ENCODE peak calls at places on chromosomes 16 and 17, in five cellular contexts. R is AG04449, P is HFFc6, L is GM23338, N is A549. I is an unnamed sample.

GRCh38 chr17:55458977-55459376 is 37.3 kb upstream of the MMD start:
- DNase-seq in P (peak; percentile 70), R (no peak), L (no peak), N (peak; percentile 61), I (no peak)

GRCh38 chr17:30352247-30352814 is 18.5 kb upstream of the TMIGD1 start:
- DNase-seq in R (no peak), P (no peak), L (no peak), N (no peak), I (no peak)

GRCh38 chr17:33523577-33523981 is 230.5 kb upstream of the ASIC2 start:
- DNase-seq in P (no peak), L (no peak), N (no peak), R (no peak), I (no peak)

GRCh38 chr17:76076100-76076764 is 1.7 kb downstream of the GALR2 start:
- DNase-seq in P (no peak), L (peak; percentile 71), N (no peak), R (no peak), I (no peak)

GRCh38 chr17:16887523-16888095 is 84.3 kb downstream of the TNFRSF13B start:
- DNase-seq in P (no peak), R (no peak), N (no peak), L (no peak), I (no peak)

GRCh38 chr17:70677783-70678647 is 508.7 kb downstream of the KCNJ2 start:
- DNase-seq in P (no peak), R (no peak), N (no peak), L (peak; percentile 42), I (no peak)

GRCh38 chr17:63476857-63477470 is at the start of gene ACE:
- DNase-seq in R (no peak), N (peak; percentile 62), P (no peak), L (peak; percentile 85), I (no peak)

GRCh38 chr16:51164167-51164566 is 13.1 kb upstream of the SALL1 start:
- DNase-seq in N (no peak), P (peak; percentile 79), R (peak; percentile 37), L (no peak), I (no peak)

GRCh38 chr17:64425191-64425590 is 23.7 kb upstream of the MILR1 start:
- DNase-seq in P (no peak), R (no peak), L (no peak), N (no peak), I (no peak)

GRCh38 chr16:49369638-49370219 is 3.9 kb upstream of the C16orf78 start:
- DNase-seq in N (no peak), R (no peak), L (peak; percentile 71), P (no peak), I (no peak)

GRCh38 chr17:28112199-28112995 is 69.9 kb downstream of the NLK start:
- DNase-seq in P (peak; percentile 49), R (no peak), N (no peak), L (no peak), I (no peak)

GRCh38 chr17:73423806-73424205 is 112.0 kb upstream of the CDC42EP4 start:
- DNase-seq in R (no peak), L (no peak), N (no peak), P (no peak), I (no peak)

GRCh38 chr17:62704381-62704971 is 77.0 kb downstream of the MRC2 start:
- DNase-seq in N (peak; percentile 57), L (peak; percentile 74), R (no peak), P (peak; percentile 22), I (no peak)

GRCh38 chr17:17382060-17382449 is 78.9 kb downstream of the NT5M start:
- DNase-seq in N (no peak), L (no peak), P (no peak), R (no peak), I (no peak)

GRCh38 chr17:81552244-81553017 is at the start of gene FAAP100:
- DNase-seq in R (no peak), N (peak; percentile 89), L (peak; percentile 90), P (peak; percentile 61), I (no peak)

GRCh38 chr17:65163990-65164495 is 26.9 kb downstream of the RGS9 start:
- DNase-seq in L (no peak), P (peak; percentile 70), R (no peak), N (peak; percentile 70), I (no peak)

GRCh38 chr17:65573283-65573603 is 11.8 kb upstream of the AXIN2 start:
- DNase-seq in P (no peak), N (no peak), R (no peak), L (peak; percentile 55), I (no peak)

GRCh38 chr16:80994451-80994850 is 12.2 kb downstream of the CMC2 start:
- DNase-seq in P (no peak), R (no peak), L (no peak), N (peak; percentile 25), I (no peak)

GRCh38 chr17:39224778-39225307 is 902 bp downstream of the STAC2 start:
- DNase-seq in P (no peak), N (no peak), L (no peak), R (no peak), I (no peak)

GRCh38 chr17:1177099-1177996 is 2.4 kb downstream of the ABR start:
- DNase-seq in N (no peak), R (no peak), P (no peak), L (no peak), I (no peak)

GRCh38 chr17:49646391-49647255 is 31.3 kb downstream of the SPOP start:
- DNase-seq in N (peak; percentile 27), R (peak; percentile 26), P (peak; percentile 85), L (no peak), I (no peak)

GRCh38 chr17:64599187-64599676 is 62.9 kb downstream of the SMURF2 start:
- DNase-seq in R (no peak), L (peak; percentile 28), N (no peak), P (no peak), I (no peak)

GRCh38 chr16:17070882-17071592 is 399.7 kb downstream of the XYLT1 start:
- DNase-seq in R (no peak), L (peak; percentile 79), N (peak; percentile 6), P (no peak), I (no peak)

GRCh38 chr16:30652718-30653117 is 2.0 kb downstream of the PRR14 start:
- DNase-seq in R (no peak), L (no peak), P (no peak), N (no peak), I (no peak)

GRCh38 chr16:30649725-30650368 is 913 bp upstream of the PRR14 start:
- DNase-seq in R (no peak), N (no peak), P (no peak), L (no peak), I (no peak)

GRCh38 chr16:30652005-30652296 is 1.2 kb downstream of the PRR14 start:
- DNase-seq in R (no peak), P (no peak), L (no peak), N (no peak), I (no peak)

GRCh38 chr16:30651124-30652004 is 604 bp downstream of the PRR14 start:
- DNase-seq in P (peak; percentile 54), L (peak; percentile 72), N (peak; percentile 73), R (no peak), I (peak; percentile 35)

GRCh38 chr16:30650369-30651123 is at the start of gene PRR14:
- DNase-seq in P (peak; percentile 99), R (peak; percentile 94), L (peak; percentile 100), N (peak; percentile 99), I (peak; percentile 99)
- TF ChIP-seq CTCF in P (peak; percentile 76), R (peak; percentile 8), L (no peak), N (no peak), I (no peak)

GRCh38 chr16:86104537-86105048 is 205.6 kb downstream of the IRF8 start:
- DNase-seq in P (no peak), N (no peak), L (no peak), R (no peak), I (no peak)

GRCh38 chr16:86110134-86110533 is 211.2 kb downstream of the IRF8 start:
- DNase-seq in R (no peak), L (no peak), P (no peak), N (no peak), I (no peak)

GRCh38 chr16:86110726-86111125 is 211.8 kb downstream of the IRF8 start:
- DNase-seq in R (no peak), N (no peak), P (no peak), L (no peak), I (no peak)

GRCh38 chr16:86108062-86108461 is 209.1 kb downstream of the IRF8 start:
- DNase-seq in L (no peak), P (no peak), N (no peak), R (no peak), I (no peak)

GRCh38 chr16:86107190-86107589 is 208.2 kb downstream of the IRF8 start:
- DNase-seq in P (no peak), N (no peak), R (no peak), L (no peak), I (no peak)
- TF ChIP-seq CTCF in P (no peak), N (no peak), R (no peak), L (no peak), I (no peak)

GRCh38 chr17:20010886-20011402 is 1.8 kb downstream of the SPECC1 start:
- DNase-seq in R (no peak), L (no peak), N (no peak), P (no peak), I (no peak)
- TF ChIP-seq CTCF in R (no peak), L (no peak), N (no peak), P (no peak), I (no peak)

GRCh38 chr17:32112416-32112815 is 29.9 kb upstream of the RHOT1 start:
- DNase-seq in L (no peak), N (no peak), R (no peak), P (no peak), I (no peak)
- TF ChIP-seq CTCF in L (peak; percentile 55), N (no peak), R (no peak), P (peak; percentile 7), I (no peak)

DNA sequence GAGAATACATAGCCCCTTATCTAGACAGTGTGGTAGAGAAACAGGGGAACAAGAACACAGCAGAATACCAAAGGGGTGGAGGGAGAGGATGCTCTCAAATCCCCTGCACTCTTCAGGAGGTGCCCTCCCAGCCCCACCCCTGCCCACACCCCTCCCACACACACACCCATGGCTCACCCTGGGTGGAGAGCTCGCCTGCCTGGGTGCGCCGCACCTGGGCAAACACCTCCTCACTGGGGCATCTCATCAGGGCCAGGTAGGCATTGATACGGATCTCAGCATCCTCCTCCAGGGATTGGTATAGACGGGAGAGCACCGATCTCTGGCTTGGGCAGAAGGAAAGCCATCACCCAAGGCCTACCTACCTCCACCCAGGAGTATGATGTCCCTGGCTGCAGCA is 95.2 kb downstream of the LITAF start:
- DNase-seq in P (no peak), N (no peak), R (no peak), L (no peak), I (no peak)
- TF ChIP-seq CTCF in P (no peak), N (no peak), R (no peak), L (no peak), I (no peak)

GRCh38 chr17:37191219-37191618 is 184.6 kb upstream of the C17orf78 start:
- DNase-seq in N (no peak), L (no peak), P (peak; percentile 35), R (no peak), I (no peak)

GRCh38 chr17:37188157-37188556 is 187.6 kb upstream of the C17orf78 start:
- DNase-seq in N (no peak), P (no peak), R (no peak), L (no peak), I (no peak)

GRCh38 chr17:37187262-37187661 is 188.5 kb upstream of the C17orf78 start:
- DNase-seq in L (no peak), P (peak; percentile 69), R (no peak), N (no peak), I (no peak)

GRCh38 chr17:37194208-37194607 is 181.6 kb upstream of the C17orf78 start:
- DNase-seq in L (peak; percentile 51), R (no peak), N (peak; percentile 24), P (no peak), I (no peak)

GRCh38 chr17:37190493-37190892 is 185.3 kb upstream of the C17orf78 start:
- DNase-seq in R (no peak), P (no peak), N (no peak), L (no peak), I (no peak)
- TF ChIP-seq CTCF in R (no peak), P (peak; percentile 60), N (no peak), L (no peak), I (no peak)